ENCODE peak calls at places on chromosome 16, in four cellular contexts. G is endothelial cell; B is mesendoderm; T is CD4-positive, alpha-beta memory T cell. Y is an unnamed sample.

GRCh38 chr16:17318200-17318599 is 152.6 kb downstream of the XYLT1 start:
- DNase-seq in T (no peak), B (peak), G (no peak), Y (no peak)

GRCh38 chr16:80151706-80152073 is 389.1 kb upstream of the DYNLRB2 start:
- DNase-seq in T (no peak), G (no peak), B (no peak), Y (no peak)

GRCh38 chr16:16022683-16023064 is 73.3 kb downstream of the ABCC1 start:
- DNase-seq in T (no peak), G (no peak), B (no peak), Y (no peak)

GRCh38 chr16:84463221-84463620 is 41.2 kb downstream of the MEAK7 start:
- DNase-seq in B (no peak), T (no peak), G (no peak), Y (no peak)

GRCh38 chr16:66846266-66846665 is 2.1 kb downstream of the CA7 start:
- DNase-seq in T (no peak), G (no peak), B (no peak), Y (no peak)

GRCh38 chr16:24689128-24689527 is 40.3 kb upstream of the TNRC6A start:
- DNase-seq in B (peak), T (no peak), G (peak), Y (peak)

GRCh38 chr16:3951861-3952332 is 71.4 kb upstream of the CREBBP start:
- DNase-seq in T (no peak), G (no peak), B (no peak), Y (no peak)

GRCh38 chr16:54633943-54634362 is 296.7 kb upstream of the IRX5 start:
- DNase-seq in G (peak), B (peak), T (no peak), Y (peak)

GRCh38 chr16:49859139-49859947 is 3.4 kb upstream of the ZNF423 start:
- DNase-seq in B (no peak), T (no peak), G (peak), Y (peak)

GRCh38 chr16:15604460-15605390 is 38.2 kb downstream of the MARF1 start:
- DNase-seq in T (no peak), B (no peak), G (no peak), Y (no peak)

GRCh38 chr16:31484491-31485171 is 1.7 kb downstream of the SLC5A2 start:
- DNase-seq in B (peak), G (no peak), T (no peak), Y (no peak)

GRCh38 chr16:12784076-12784475 is 19.6 kb downstream of the CPPED1 start:
- DNase-seq in G (no peak), B (no peak), T (no peak), Y (no peak)

GRCh38 chr16:23466162-23466885 is 13.3 kb upstream of the COG7 start:
- DNase-seq in G (no peak), T (no peak), B (no peak), Y (no peak)

GRCh38 chr16:782766-783403 is 5.3 kb downstream of the RPUSD1 start:
- DNase-seq in G (no peak), B (no peak), T (no peak), Y (no peak)

GRCh38 chr16:54320895-54321294 is 34.3 kb upstream of the IRX3 start:
- DNase-seq in G (no peak), B (no peak), T (no peak), Y (no peak)

GRCh38 chr16:17571499-17572093 is 100.8 kb upstream of the XYLT1 start:
- DNase-seq in B (no peak), T (no peak), G (no peak), Y (no peak)

GRCh38 chr16:69417537-69418199 is 6.8 kb upstream of the CYB5B start:
- DNase-seq in B (peak), G (peak), T (no peak), Y (no peak)

GRCh38 chr16:57798267-57798810 is 4.0 kb downstream of the KIFC3 start:
- DNase-seq in B (no peak), T (no peak), G (no peak), Y (no peak)

GRCh38 chr16:68823401-68823800 is 19.9 kb upstream of the TANGO6 start:
- DNase-seq in B (peak), G (no peak), T (no peak), Y (no peak)

GRCh38 chr16:71900336-71900735 is 5.0 kb downstream of the IST1 start:
- DNase-seq in G (no peak), B (no peak), T (no peak), Y (no peak)

GRCh38 chr16:2692251-2692947 is 10.1 kb downstream of the KCTD5 start:
- DNase-seq in B (no peak), G (no peak), T (no peak), Y (no peak)

GRCh38 chr16:78368121-78369102 is 269.0 kb downstream of the WWOX start:
- DNase-seq in G (no peak), B (no peak), T (no peak), Y (no peak)

GRCh38 chr16:49503242-49504022 is 129.8 kb downstream of the C16orf78 start:
- DNase-seq in B (no peak), T (no peak), G (no peak), Y (no peak)

GRCh38 chr16:72677662-72678447 is 370.1 kb downstream of the ZFHX3 start:
- DNase-seq in B (no peak), G (no peak), T (no peak), Y (no peak)

GRCh38 chr16:28898266-28898665 is 20.0 kb downstream of the ATP2A1 start:
- DNase-seq in T (no peak), B (peak), G (no peak), Y (no peak)

GRCh38 chr16:29963021-29963743 is 1.3 kb downstream of the TMEM219 start:
- DNase-seq in B (no peak), G (no peak), T (no peak), Y (no peak)

GRCh38 chr16:69328854-69329316 is 1.5 kb downstream of the PDF start:
- DNase-seq in G (no peak), B (no peak), T (no peak), Y (no peak)

GRCh38 chr16:48321307-48322036 is 63.7 kb downstream of the SIAH1 start:
- DNase-seq in B (no peak), T (no peak), G (no peak), Y (no peak)

GRCh38 chr16:88969361-88969831 is 7.6 kb downstream of the CBFA2T3 start:
- DNase-seq in G (no peak), B (no peak), T (no peak), Y (no peak)

GRCh38 chr16:11075163-11075562 is 130.8 kb downstream of the CLEC16A start:
- DNase-seq in B (no peak), T (no peak), G (no peak), Y (no peak)

GRCh38 chr16:19753815-19754643 is 36.0 kb downstream of the IQCK start:
- DNase-seq in B (peak), T (no peak), G (no peak), Y (no peak)

GRCh38 chr16:54437361-54437760 is 150.8 kb upstream of the IRX3 start:
- DNase-seq in B (no peak), T (no peak), G (no peak), Y (no peak)

GRCh38 chr16:3182608-3183444 is 5.2 kb upstream of the OR1F1 start:
- DNase-seq in G (peak), B (peak), T (peak), Y (peak)

GRCh38 chr16:89689142-89689541 is 2.7 kb downstream of the CDK10 start:
- DNase-seq in G (no peak), T (no peak), B (no peak), Y (no peak)

GRCh38 chr16:15493416-15494181 is 59.2 kb downstream of the BMERB1 start:
- DNase-seq in T (no peak), B (no peak), G (no peak), Y (no peak)

GRCh38 chr16:81626181-81626674 is 152.9 kb upstream of the PLCG2 start:
- DNase-seq in G (no peak), B (no peak), T (no peak), Y (no peak)

GRCh38 chr16:68972008-68972407 is 128.7 kb downstream of the TANGO6 start:
- DNase-seq in T (no peak), B (peak), G (no peak), Y (no peak)

GRCh38 chr16:27969574-27969973 is 93.9 kb downstream of the GSG1L start:
- DNase-seq in B (no peak), T (no peak), G (no peak), Y (no peak)

GRCh38 chr16:610513-611381 is 20.0 kb upstream of the WFIKKN1 start:
- DNase-seq in T (peak), G (peak), B (peak), Y (peak)

Y was measured in HAP-1.